ENCODE peak calls at places on chromosomes 12 and 14, in four cellular contexts. Z is K562, B is GM12878, D is HepG2. C is an unnamed sample.

GRCh38 chr12:100372846-100373245 is 16.0 kb downstream of the SLC17A8 start:
- DNase-seq in B (no peak), D (no peak), Z (no peak), C (peak; percentile 38)

GRCh38 chr12:67811437-67812361 is 163.2 kb downstream of the DYRK2 start:
- DNase-seq in D (no peak), Z (no peak), B (no peak), C (no peak)

GRCh38 chr14:21882226-21882625 is 208.6 kb upstream of the OR4E1 start:
- DNase-seq in Z (no peak), D (no peak), B (no peak), C (no peak)

GRCh38 chr12:13976880-13977279 is 4.5 kb downstream of the GRIN2B start:
- DNase-seq in B (no peak), Z (no peak), D (no peak), C (no peak)

GRCh38 chr14:73783107-73783727 is 68.4 kb upstream of the PTGR2 start:
- DNase-seq in Z (no peak), D (peak; percentile 90), B (no peak), C (no peak)

GRCh38 chr12:132955094-132955932 is 793 bp downstream of the ZNF605 start:
- DNase-seq in B (no peak), Z (peak; percentile 12), D (peak; percentile 61), C (no peak)

GRCh38 chr14:102241147-102241546 is 63.8 kb downstream of the MOK start:
- DNase-seq in D (no peak), B (no peak), Z (no peak), C (no peak)

GRCh38 chr12:50955288-50955687 is 2.9 kb downstream of the HIGD1C start:
- DNase-seq in Z (no peak), D (no peak), B (no peak), C (no peak)

GRCh38 chr12:124484526-124484953 is 82.9 kb downstream of the NCOR2 start:
- DNase-seq in D (no peak), B (no peak), Z (peak; percentile 55), C (no peak)

GRCh38 chr12:122031342-122032216 is 9.9 kb downstream of the BCL7A start:
- DNase-seq in D (no peak), B (no peak), Z (peak; percentile 73), C (peak; percentile 85)

GRCh38 chr14:74733241-74733640 is 20.3 kb downstream of the FCF1 start:
- DNase-seq in Z (no peak), B (no peak), D (no peak), C (no peak)

GRCh38 chr14:89576132-89576923 is 159.3 kb upstream of the FOXN3 start:
- DNase-seq in B (no peak), Z (no peak), D (no peak), C (peak; percentile 34)

GRCh38 chr12:124804011-124804621 is 59.5 kb downstream of the SCARB1 start:
- DNase-seq in Z (peak; percentile 85), B (no peak), D (peak; percentile 63), C (peak; percentile 42)

GRCh38 chr14:73965206-73965605 is 15.1 kb downstream of the COQ6 start:
- DNase-seq in D (no peak), Z (no peak), B (no peak), C (no peak)

GRCh38 chr14:105495101-105495989 is 4.3 kb downstream of the TEDC1 start:
- DNase-seq in B (no peak), D (no peak), Z (no peak), C (no peak)

GRCh38 chr12:47079365-47079893 is at the start of gene PCED1B:
- DNase-seq in B (no peak), Z (peak; percentile 41), D (peak; percentile 8), C (peak; percentile 70)

GRCh38 chr14:56918849-56919574 is 108.7 kb upstream of the OTX2 start:
- DNase-seq in B (no peak), Z (no peak), D (no peak), C (no peak)

GRCh38 chr12:81070846-81071245 is 7.0 kb upstream of the ACSS3 start:
- DNase-seq in B (no peak), Z (no peak), D (no peak), C (no peak)

GRCh38 chr12:9041321-9041720 is 52.0 kb downstream of the KLRG1 start:
- DNase-seq in Z (no peak), B (no peak), D (no peak), C (no peak)

GRCh38 chr14:51783765-51784164 is 76.6 kb upstream of the GNG2 start:
- DNase-seq in Z (no peak), B (no peak), D (no peak), C (no peak)

GRCh38 chr14:51782412-51782811 is 78.0 kb upstream of the GNG2 start:
- DNase-seq in B (no peak), D (no peak), Z (no peak), C (no peak)

GRCh38 chr14:51781352-51781751 is 79.1 kb upstream of the GNG2 start:
- DNase-seq in D (no peak), B (no peak), Z (no peak), C (no peak)

GRCh38 chr14:51780741-51781140 is 79.7 kb upstream of the GNG2 start:
- DNase-seq in B (no peak), Z (no peak), D (no peak), C (no peak)

GRCh38 chr14:51780006-51780692 is 80.3 kb upstream of the GNG2 start:
- DNase-seq in D (peak; percentile 50), Z (peak; percentile 62), B (peak; percentile 21), C (peak; percentile 81)
- TF ChIP-seq CBFB in D (no peak), Z (no peak), B (no peak), C (no peak)

GRCh38 chr14:52910597-52910996 is 40.3 kb downstream of the FERMT2 start:
- DNase-seq in Z (no peak), D (no peak), B (no peak), C (no peak)
- TF ChIP-seq ESRRA in Z (no peak), D (no peak), B (no peak), C (no peak)

DNA sequence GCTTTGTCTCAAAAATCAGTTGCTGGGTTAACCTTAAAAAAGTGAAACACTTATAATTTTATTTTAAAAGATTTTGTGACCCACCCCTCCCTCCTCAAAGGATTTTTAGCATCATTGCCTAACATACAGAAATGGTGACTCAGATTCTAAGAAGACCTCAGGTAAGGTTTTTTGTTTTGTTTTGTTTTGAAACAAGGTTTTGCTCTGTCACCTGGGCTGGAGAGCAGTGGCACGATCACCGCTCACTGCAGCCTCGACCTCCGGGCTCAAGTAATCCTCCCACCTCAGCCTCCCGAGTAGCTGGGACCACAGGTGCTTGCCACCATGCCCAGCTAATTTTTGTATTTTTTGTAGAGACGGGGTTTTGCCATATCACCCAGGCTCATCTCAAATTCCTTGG is 74.1 kb downstream of the GNS start:
- DNase-seq in D (no peak), Z (no peak), B (no peak), C (no peak)
- TF ChIP-seq CREB1 in D (no peak), Z (no peak), B (no peak), C (no peak)

DNA sequence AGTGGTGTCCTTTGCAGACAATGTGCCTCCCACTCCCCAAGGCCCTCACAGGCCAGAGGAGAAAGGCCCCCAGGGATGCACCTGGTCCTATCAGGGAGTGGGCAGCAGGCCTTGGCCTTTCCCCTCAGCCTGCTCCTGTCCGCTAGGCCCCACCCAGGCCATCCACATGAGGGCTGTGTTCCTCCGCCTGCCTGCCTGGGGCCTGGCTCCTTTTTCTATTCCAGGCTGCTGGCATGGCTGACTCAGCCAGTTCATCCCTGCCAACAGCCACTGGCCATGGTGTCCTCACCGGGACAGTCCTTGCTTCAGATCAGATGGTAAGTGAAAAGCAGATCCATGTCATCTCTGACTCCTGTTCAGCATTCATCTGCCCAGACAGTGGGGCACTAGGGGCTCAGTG is 13.4 kb downstream of the ISM2 start:
- DNase-seq in Z (no peak), B (no peak), D (no peak), C (no peak)
- TF ChIP-seq CBFB in Z (no peak), B (no peak), D (no peak), C (no peak)

DNA sequence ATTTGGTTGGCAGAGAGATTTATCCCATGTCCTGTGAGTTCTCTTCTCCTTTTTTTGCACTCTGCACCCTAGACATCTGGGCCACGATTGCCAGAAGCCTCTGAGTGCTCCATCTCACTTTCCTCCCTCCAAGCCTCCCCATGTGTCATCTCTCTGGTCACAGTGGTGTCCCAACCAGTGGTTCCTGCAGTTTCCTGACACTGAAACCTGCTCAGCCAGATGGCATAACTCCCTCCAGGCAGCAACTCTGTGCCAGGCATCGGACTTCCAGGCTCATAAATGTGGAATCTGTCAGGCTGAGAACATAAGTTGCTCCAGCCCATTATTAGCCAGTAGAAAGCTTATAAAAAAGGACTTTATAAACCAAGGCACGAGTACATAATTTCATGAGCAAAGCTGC is 194.2 kb downstream of the DACT1 start:
- DNase-seq in B (no peak), Z (no peak), D (no peak), C (no peak)
- TF ChIP-seq ESRRA in B (no peak), Z (no peak), D (no peak), C (no peak)

GRCh38 chr12:52232233-52232915 is 669 bp upstream of the KRT7 start:
- DNase-seq in B (no peak), D (no peak), Z (no peak), C (no peak)

GRCh38 chr12:52233462-52234141 is 559 bp downstream of the KRT7 start:
- DNase-seq in D (no peak), B (no peak), Z (no peak), C (peak; percentile 46)

GRCh38 chr12:52234226-52234810 is 1.3 kb downstream of the KRT7 start:
- DNase-seq in B (no peak), D (no peak), Z (no peak), C (no peak)

GRCh38 chr12:52231305-52232232 is 1.5 kb upstream of the KRT7 start:
- DNase-seq in D (no peak), Z (no peak), B (no peak), C (no peak)

GRCh38 chr12:52232916-52233461 is at the start of gene KRT7:
- DNase-seq in D (no peak), Z (no peak), B (no peak), C (peak; percentile 58)
- TF ChIP-seq CREB1 in D (no peak), Z (no peak), B (no peak), C (no peak)

DNA sequence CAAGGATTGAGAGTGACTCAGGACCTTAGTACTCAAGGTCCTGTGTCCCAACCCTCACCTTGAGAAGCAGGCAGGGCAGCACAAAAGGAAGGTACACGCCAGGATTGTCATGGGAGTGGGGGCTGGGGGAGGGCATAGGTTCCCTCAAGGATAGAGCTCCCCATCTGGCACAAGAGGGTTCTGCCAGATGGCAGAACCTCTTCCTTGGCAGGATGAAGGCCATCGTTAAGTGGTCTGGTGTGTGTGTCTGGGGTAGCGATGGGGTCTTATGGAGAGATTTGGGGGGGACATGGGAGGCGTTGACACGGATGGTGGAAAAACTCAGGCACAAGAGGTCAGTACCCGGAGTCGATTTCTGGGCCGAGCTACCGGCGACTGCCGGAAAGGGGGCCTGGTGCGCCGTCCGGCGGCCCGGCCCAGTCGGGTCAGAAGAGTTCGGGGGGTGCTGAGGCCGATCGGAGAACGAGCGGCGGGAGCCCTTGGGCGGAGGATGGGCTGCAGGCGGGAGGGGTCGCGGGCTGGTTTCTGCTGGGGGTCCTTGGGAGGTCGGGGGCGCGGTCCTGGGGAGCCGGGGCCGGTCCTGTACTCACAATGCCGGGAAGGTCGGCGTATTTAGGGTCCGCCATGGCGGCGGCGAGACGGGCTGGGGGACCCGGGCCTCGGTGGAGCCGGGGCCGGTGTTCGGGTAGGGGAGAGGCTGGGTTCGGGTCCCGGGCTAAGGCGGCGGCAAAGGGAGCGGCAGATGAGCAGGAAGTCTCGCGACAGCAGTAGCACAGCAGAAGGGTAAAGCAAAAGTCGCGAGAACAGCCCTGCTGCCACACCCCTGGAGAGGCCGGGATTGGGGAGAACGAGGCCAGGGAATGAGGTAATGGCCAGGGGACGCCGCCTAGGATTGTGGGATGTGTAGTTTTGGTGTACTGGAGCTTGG is at the start of gene DCTN2:
- DNase-seq in D (peak; percentile 94), Z (peak; percentile 93), B (peak; percentile 92), C (peak; percentile 97)
- TF ChIP-seq CBFB in D (peak; percentile 26), Z (no peak), B (peak; percentile 89), C (no peak)

C was measured in WTC11.